ENCODE peak calls at places on chromosomes 11 and 22, in six cellular contexts. W is T-helper 1 cell, A is progenitor cell of endocrine pancreas, Z is RPMI8226, T is COR-L47, U is GM23338. I is an unnamed sample.

GRCh38 chr22:46381142-46381541 is 45.6 kb downstream of the TRMU start:
- DNase-seq in W (no peak), Z (no peak), T (no peak), U (no peak), A (no peak), I (no peak)

GRCh38 chr11:70128435-70128906 is 50.4 kb downstream of the ANO1 start:
- DNase-seq in W (no peak), A (no peak), T (peak; percentile 78), Z (no peak), U (peak; percentile 49), I (no peak)

GRCh38 chr11:60913793-60914619 is at the start of gene TMEM109:
- DNase-seq in U (peak; percentile 93), T (peak; percentile 90), A (peak; percentile 72), Z (peak; percentile 89), W (peak; percentile 82), I (peak; percentile 96)

GRCh38 chr11:47233051-47233450 is 15.6 kb downstream of the ACP2 start:
- DNase-seq in Z (no peak), A (no peak), T (no peak), U (no peak), W (no peak), I (no peak)

GRCh38 chr11:62169448-62169847 is 20.6 kb upstream of the SCGB1D1 start:
- DNase-seq in T (no peak), W (no peak), A (no peak), Z (no peak), U (no peak), I (no peak)

GRCh38 chr22:41526802-41527799 is 17.2 kb downstream of the POLR3H start:
- DNase-seq in A (no peak), W (peak; percentile 63), U (peak; percentile 70), T (peak; percentile 13), Z (peak; percentile 53), I (no peak)

GRCh38 chr11:101128571-101129202 is 926 bp downstream of the PGR start:
- DNase-seq in W (no peak), A (peak; percentile 9), Z (no peak), T (no peak), U (peak; percentile 46), I (no peak)

GRCh38 chr22:49590851-49591445 is 236.7 kb downstream of the BRD1 start:
- DNase-seq in T (no peak), U (no peak), W (no peak), Z (no peak), A (no peak), I (no peak)

GRCh38 chr11:38176812-38177322 is 1578.8 kb upstream of the RAG2 start:
- DNase-seq in Z (no peak), U (no peak), T (no peak), W (no peak), A (no peak), I (no peak)

GRCh38 chr11:65576867-65577755 is 1.3 kb downstream of the EHBP1L1 start:
- DNase-seq in A (no peak), Z (peak; percentile 76), W (no peak), T (no peak), U (no peak), I (no peak)

GRCh38 chr22:38249803-38250641 is 22.8 kb downstream of the TMEM184B start:
- DNase-seq in W (no peak), T (no peak), U (no peak), Z (no peak), A (no peak), I (no peak)

GRCh38 chr11:71435278-71435951 is 12.8 kb downstream of the DHCR7 start:
- DNase-seq in A (no peak), W (no peak), Z (no peak), U (no peak), T (no peak), I (no peak)

GRCh38 chr11:94493146-94493442 is 550 bp downstream of the MRE11 start:
- DNase-seq in U (no peak), A (no peak), T (no peak), Z (peak; percentile 37), W (no peak), I (no peak)

GRCh38 chr11:27571151-27571840 is 64.7 kb upstream of the LIN7C start:
- DNase-seq in A (no peak), Z (no peak), W (no peak), U (peak; percentile 25), T (no peak), I (no peak)

GRCh38 chr11:80297808-80298460 is 857.1 kb upstream of the TENM4 start:
- DNase-seq in T (no peak), A (no peak), U (no peak), Z (no peak), W (no peak), I (no peak)

GRCh38 chr22:50219800-50220602 is 19.2 kb downstream of the SELENOO start:
- DNase-seq in A (no peak), W (no peak), Z (no peak), T (no peak), U (no peak), I (no peak)

I was measured in DMS79 treated with DMSO at 0.1 percent for 48 hours.